ENCODE peak calls at places on chromosomes 3 and 15, in five cellular contexts. One of them, this sample, is unnamed.

GRCh38 chr15:82021992-82022391 is 23.8 kb downstream of the MEX3B start:
- DNase-seq in cardiac muscle cell: peak; percentile 34
- DNase-seq in breast epithelium: no peak
- DNase-seq in tibial artery: no peak
- DNase-seq in Panc1: no peak
- DNase-seq in this sample: no peak

GRCh38 chr15:76866716-76867321 is 38.3 kb downstream of the SCAPER start:
- DNase-seq in tibial artery: no peak
- DNase-seq in cardiac muscle cell: no peak
- DNase-seq in breast epithelium: no peak
- DNase-seq in Panc1: peak; percentile 5
- DNase-seq in this sample: no peak

GRCh38 chr3:89572261-89572660 is 464.8 kb downstream of the EPHA3 start:
- DNase-seq in Panc1: no peak
- DNase-seq in breast epithelium: no peak
- DNase-seq in tibial artery: no peak
- DNase-seq in cardiac muscle cell: no peak
- DNase-seq in this sample: no peak

GRCh38 chr3:21894459-21895083 is 143.6 kb upstream of the ZNF385D start:
- DNase-seq in cardiac muscle cell: peak; percentile 37
- DNase-seq in tibial artery: no peak
- DNase-seq in Panc1: no peak
- DNase-seq in breast epithelium: no peak
- DNase-seq in this sample: no peak

GRCh38 chr15:36432162-36432561 is 147.3 kb upstream of the CDIN1 start:
- DNase-seq in Panc1: no peak
- DNase-seq in tibial artery: no peak
- DNase-seq in cardiac muscle cell: no peak
- DNase-seq in breast epithelium: no peak
- DNase-seq in this sample: no peak

GRCh38 chr3:3170998-3171397 is 8.5 kb downstream of the CRBN start:
- DNase-seq in Panc1: peak; percentile 13
- DNase-seq in breast epithelium: no peak
- DNase-seq in cardiac muscle cell: peak; percentile 12
- DNase-seq in tibial artery: no peak
- DNase-seq in this sample: no peak

GRCh38 chr15:37059051-37059450 is 41.3 kb downstream of the MEIS2 start:
- DNase-seq in Panc1: no peak
- DNase-seq in breast epithelium: no peak
- DNase-seq in tibial artery: no peak
- DNase-seq in cardiac muscle cell: no peak
- DNase-seq in this sample: no peak

GRCh38 chr3:148697311-148698189 is at the start of gene AGTR1:
- DNase-seq in Panc1: no peak
- DNase-seq in tibial artery: peak; percentile 85
- DNase-seq in cardiac muscle cell: peak; percentile 67
- DNase-seq in breast epithelium: peak; percentile 56
- DNase-seq in this sample: peak; percentile 91

GRCh38 chr3:30167511-30168135 is 438.8 kb upstream of the TGFBR2 start:
- DNase-seq in breast epithelium: no peak
- DNase-seq in Panc1: no peak
- DNase-seq in cardiac muscle cell: no peak
- DNase-seq in tibial artery: no peak
- DNase-seq in this sample: no peak

GRCh38 chr3:101940521-101940992 is 91.2 kb downstream of the NFKBIZ start:
- DNase-seq in breast epithelium: no peak
- DNase-seq in tibial artery: no peak
- DNase-seq in cardiac muscle cell: peak; percentile 89
- DNase-seq in Panc1: no peak
- DNase-seq in this sample: peak; percentile 42

GRCh38 chr3:186044973-186045372 is 63.9 kb downstream of the ETV5 start:
- DNase-seq in Panc1: no peak
- DNase-seq in breast epithelium: no peak
- DNase-seq in cardiac muscle cell: no peak
- DNase-seq in tibial artery: no peak
- DNase-seq in this sample: no peak

GRCh38 chr15:25171856-25172687 is 217.3 kb downstream of the SNRPN start:
- DNase-seq in Panc1: no peak
- DNase-seq in cardiac muscle cell: no peak
- DNase-seq in tibial artery: no peak
- DNase-seq in breast epithelium: peak; percentile 31
- DNase-seq in this sample: peak; percentile 7

GRCh38 chr15:25172691-25173090 is 217.9 kb downstream of the SNRPN start:
- DNase-seq in breast epithelium: peak; percentile 38
- DNase-seq in cardiac muscle cell: no peak
- DNase-seq in Panc1: no peak
- DNase-seq in tibial artery: no peak
- DNase-seq in this sample: peak; percentile 42

GRCh38 chr15:25175033-25175788 is 220.4 kb downstream of the SNRPN start:
- DNase-seq in Panc1: no peak
- DNase-seq in breast epithelium: peak; percentile 25
- DNase-seq in cardiac muscle cell: no peak
- DNase-seq in tibial artery: no peak
- DNase-seq in this sample: peak; percentile 5

GRCh38 chr15:25171111-25171811 is 216.5 kb downstream of the SNRPN start:
- DNase-seq in tibial artery: no peak
- DNase-seq in cardiac muscle cell: no peak
- DNase-seq in Panc1: no peak
- DNase-seq in breast epithelium: peak; percentile 24
- DNase-seq in this sample: peak; percentile 5

GRCh38 chr15:25173241-25174028 is 218.6 kb downstream of the SNRPN start:
- DNase-seq in Panc1: no peak
- DNase-seq in breast epithelium: peak; percentile 22
- DNase-seq in cardiac muscle cell: no peak
- DNase-seq in tibial artery: no peak
- DNase-seq in this sample: peak; percentile 1
- H3K9me3 ChIP-seq in Panc1: no peaks in the 10 kb centered on the region
- H3K9me3 ChIP-seq in breast epithelium: peaks cover 86% of the 10 kb centered on the region
- H3K9me3 ChIP-seq in cardiac muscle cell: no peaks in the 10 kb centered on the region
- H3K9me3 ChIP-seq in tibial artery: peaks cover 82% of the 10 kb centered on the region
- H3K9me3 ChIP-seq in this sample: peaks cover 17% of the 10 kb centered on the region

GRCh38 chr3:76760336-76760735 is 279.6 kb upstream of the ROBO2 start:
- DNase-seq in Panc1: no peak
- DNase-seq in breast epithelium: no peak
- DNase-seq in tibial artery: no peak
- DNase-seq in cardiac muscle cell: no peak
- DNase-seq in this sample: no peak
- H3K27ac ChIP-seq in Panc1: no peak overlapping the region
- H3K27ac ChIP-seq in breast epithelium: no peak overlapping the region
- H3K27ac ChIP-seq in tibial artery: no peak overlapping the region
- H3K27ac ChIP-seq in cardiac muscle cell: no peak overlapping the region
- H3K27ac ChIP-seq in this sample: no peak overlapping the region

GRCh38 chr3:177642042-177642441 is 444.8 kb upstream of the TBL1XR1 start:
- DNase-seq in tibial artery: no peak
- DNase-seq in Panc1: no peak
- DNase-seq in cardiac muscle cell: no peak
- DNase-seq in breast epithelium: no peak
- DNase-seq in this sample: no peak
- TF ChIP-seq CTCF in tibial artery: no peak
- TF ChIP-seq CTCF in Panc1: no peak
- TF ChIP-seq CTCF in cardiac muscle cell: no peak
- TF ChIP-seq CTCF in breast epithelium: no peak
- TF ChIP-seq CTCF in this sample: no peak

GRCh38 chr15:20368974-20369373 is 172.6 kb downstream of the GOLGA6L6 start:
- DNase-seq in cardiac muscle cell: no peak
- DNase-seq in Panc1: no peak
- DNase-seq in tibial artery: no peak
- DNase-seq in breast epithelium: no peak
- DNase-seq in this sample: no peak

DNA sequence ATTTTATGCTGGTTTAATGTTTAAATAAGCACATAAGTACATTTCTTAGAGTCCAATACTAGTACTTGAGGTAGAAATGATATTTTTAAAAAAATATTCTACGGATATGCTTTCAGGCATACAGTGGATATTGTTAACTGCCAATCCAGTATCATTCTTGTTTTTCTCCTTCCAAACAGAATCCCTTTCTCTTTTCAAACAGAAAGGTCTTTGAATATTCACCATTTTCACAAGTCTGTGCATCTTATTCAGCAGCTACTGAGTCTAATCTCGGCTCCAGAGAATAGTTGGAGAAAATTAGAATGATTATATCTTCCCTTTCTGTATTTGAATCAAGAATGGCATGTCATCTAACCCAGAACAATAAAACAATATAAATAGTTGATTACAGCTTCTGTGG is 174.5 kb downstream of the GOLGA6L6 start:
- DNase-seq in Panc1: no peak
- DNase-seq in tibial artery: no peak
- DNase-seq in cardiac muscle cell: no peak
- DNase-seq in breast epithelium: no peak
- DNase-seq in this sample: no peak
- H3K9me3 ChIP-seq in Panc1: peaks cover 5% of the 10 kb centered on the region
- H3K9me3 ChIP-seq in tibial artery: no peaks in the 10 kb centered on the region
- H3K9me3 ChIP-seq in cardiac muscle cell: peaks cover 26% of the 10 kb centered on the region
- H3K9me3 ChIP-seq in breast epithelium: no peaks in the 10 kb centered on the region
- H3K9me3 ChIP-seq in this sample: no peaks in the 10 kb centered on the region

DNA sequence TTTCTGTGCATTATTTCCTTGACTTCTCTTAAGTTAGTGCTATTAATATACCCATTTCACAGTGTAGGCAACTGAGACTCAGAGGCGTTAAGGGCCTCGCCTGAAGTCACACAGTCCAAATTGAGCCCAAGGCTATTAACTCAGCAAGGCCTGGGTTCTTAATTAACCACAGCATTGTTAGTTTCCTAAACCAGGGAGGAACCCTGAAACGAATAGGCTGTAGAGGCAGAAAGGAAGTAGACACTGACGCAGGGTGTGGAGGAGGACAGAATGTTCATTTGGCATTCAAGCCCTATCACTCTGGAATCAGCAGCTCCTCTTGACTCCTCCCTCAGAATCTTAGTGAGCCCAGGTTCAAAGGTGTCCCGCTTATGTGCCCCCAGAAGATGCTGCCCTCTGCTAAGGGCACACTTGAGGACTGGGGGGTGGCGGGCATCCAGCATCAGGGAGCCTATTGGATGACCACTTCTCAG is 13.9 kb downstream of the ARHGEF3 start:
- DNase-seq in Panc1: no peak
- DNase-seq in breast epithelium: no peak
- DNase-seq in cardiac muscle cell: no peak
- DNase-seq in tibial artery: no peak
- DNase-seq in this sample: peak; percentile 52
- H3K27ac ChIP-seq in Panc1: no peak overlapping the region
- H3K27ac ChIP-seq in breast epithelium: peak overlapping the region; percentile 56
- H3K27ac ChIP-seq in cardiac muscle cell: no peak overlapping the region
- H3K27ac ChIP-seq in tibial artery: no peak overlapping the region
- H3K27ac ChIP-seq in this sample: peak overlapping the region; percentile 78

GRCh38 chr3:107643038-107643883 is 120.5 kb downstream of the BBX start:
- DNase-seq in Panc1: no peak
- DNase-seq in breast epithelium: no peak
- DNase-seq in tibial artery: no peak
- DNase-seq in cardiac muscle cell: peak; percentile 49
- DNase-seq in this sample: no peak
- TF ChIP-seq CTCF in Panc1: peak; percentile 60
- TF ChIP-seq CTCF in breast epithelium: no peak
- TF ChIP-seq CTCF in tibial artery: no peak
- TF ChIP-seq CTCF in cardiac muscle cell: peak; percentile 33
- TF ChIP-seq CTCF in this sample: no peak

GRCh38 chr15:56225520-56225919 is 18.2 kb downstream of the RFX7 start:
- DNase-seq in Panc1: no peak
- DNase-seq in breast epithelium: no peak
- DNase-seq in tibial artery: no peak
- DNase-seq in cardiac muscle cell: no peak
- DNase-seq in this sample: no peak
- H3K9me3 ChIP-seq in Panc1: peaks cover 25% of the 10 kb centered on the region
- H3K9me3 ChIP-seq in breast epithelium: peaks cover 10% of the 10 kb centered on the region
- H3K9me3 ChIP-seq in tibial artery: no peaks in the 10 kb centered on the region
- H3K9me3 ChIP-seq in cardiac muscle cell: no peaks in the 10 kb centered on the region
- H3K9me3 ChIP-seq in this sample: peaks cover 32% of the 10 kb centered on the region

This sample was measured in psoas muscle.